ENCODE peak calls at places on chromosomes 5 and 9, in five cellular contexts. One of them, this sample, is unnamed.
A peak's percentile ranks its signal among the peaks of the same experiment; 100 is the strongest.

GRCh38 chr9:2227468-2227867 is 212.3 kb downstream of the SMARCA2 start:
- DNase-seq in IMR-90: peak; percentile 67
- DNase-seq in left ventricle myocardium inferior: no peak
- DNase-seq in cardiac fibroblast: peak; percentile 50
- DNase-seq in WTC11: no peak
- DNase-seq in this sample: no peak

GRCh38 chr9:78074385-78075291 is 43.0 kb upstream of the GNAQ start:
- DNase-seq in IMR-90: no peak
- DNase-seq in left ventricle myocardium inferior: no peak
- DNase-seq in cardiac fibroblast: peak; percentile 44
- DNase-seq in WTC11: no peak
- DNase-seq in this sample: no peak

GRCh38 chr9:79686381-79687130 is 114.8 kb downstream of the TLE4 start:
- DNase-seq in IMR-90: peak; percentile 88
- DNase-seq in left ventricle myocardium inferior: no peak
- DNase-seq in cardiac fibroblast: peak; percentile 94
- DNase-seq in WTC11: no peak
- DNase-seq in this sample: no peak

GRCh38 chr9:5122542-5122941 is 62.9 kb downstream of the INSL6 start:
- DNase-seq in IMR-90: no peak
- DNase-seq in left ventricle myocardium inferior: no peak
- DNase-seq in cardiac fibroblast: no peak
- DNase-seq in WTC11: no peak
- DNase-seq in this sample: no peak

GRCh38 chr9:96071245-96072124 is 196.0 kb downstream of the ERCC6L2 start:
- DNase-seq in IMR-90: peak; percentile 47
- DNase-seq in left ventricle myocardium inferior: no peak
- DNase-seq in cardiac fibroblast: peak; percentile 35
- DNase-seq in WTC11: peak; percentile 54
- DNase-seq in this sample: no peak

GRCh38 chr5:150272531-150272930 is 17.0 kb downstream of the CAMK2A start:
- DNase-seq in IMR-90: peak; percentile 52
- DNase-seq in left ventricle myocardium inferior: no peak
- DNase-seq in cardiac fibroblast: peak; percentile 58
- DNase-seq in WTC11: peak; percentile 56
- DNase-seq in this sample: peak; percentile 37

GRCh38 chr9:130659699-130660248 is 4.6 kb upstream of the PRDM12 start:
- DNase-seq in IMR-90: no peak
- DNase-seq in left ventricle myocardium inferior: no peak
- DNase-seq in cardiac fibroblast: no peak
- DNase-seq in WTC11: peak; percentile 76
- DNase-seq in this sample: peak; percentile 42

GRCh38 chr9:3809724-3810123 is 283.9 kb upstream of the RFX3 start:
- DNase-seq in IMR-90: peak; percentile 18
- DNase-seq in left ventricle myocardium inferior: no peak
- DNase-seq in cardiac fibroblast: peak; percentile 25
- DNase-seq in WTC11: no peak
- DNase-seq in this sample: no peak

GRCh38 chr5:111999286-111999685 is 242.3 kb upstream of the NREP start:
- DNase-seq in IMR-90: peak; percentile 90
- DNase-seq in left ventricle myocardium inferior: no peak
- DNase-seq in cardiac fibroblast: peak; percentile 82
- DNase-seq in WTC11: no peak
- DNase-seq in this sample: no peak

DNA sequence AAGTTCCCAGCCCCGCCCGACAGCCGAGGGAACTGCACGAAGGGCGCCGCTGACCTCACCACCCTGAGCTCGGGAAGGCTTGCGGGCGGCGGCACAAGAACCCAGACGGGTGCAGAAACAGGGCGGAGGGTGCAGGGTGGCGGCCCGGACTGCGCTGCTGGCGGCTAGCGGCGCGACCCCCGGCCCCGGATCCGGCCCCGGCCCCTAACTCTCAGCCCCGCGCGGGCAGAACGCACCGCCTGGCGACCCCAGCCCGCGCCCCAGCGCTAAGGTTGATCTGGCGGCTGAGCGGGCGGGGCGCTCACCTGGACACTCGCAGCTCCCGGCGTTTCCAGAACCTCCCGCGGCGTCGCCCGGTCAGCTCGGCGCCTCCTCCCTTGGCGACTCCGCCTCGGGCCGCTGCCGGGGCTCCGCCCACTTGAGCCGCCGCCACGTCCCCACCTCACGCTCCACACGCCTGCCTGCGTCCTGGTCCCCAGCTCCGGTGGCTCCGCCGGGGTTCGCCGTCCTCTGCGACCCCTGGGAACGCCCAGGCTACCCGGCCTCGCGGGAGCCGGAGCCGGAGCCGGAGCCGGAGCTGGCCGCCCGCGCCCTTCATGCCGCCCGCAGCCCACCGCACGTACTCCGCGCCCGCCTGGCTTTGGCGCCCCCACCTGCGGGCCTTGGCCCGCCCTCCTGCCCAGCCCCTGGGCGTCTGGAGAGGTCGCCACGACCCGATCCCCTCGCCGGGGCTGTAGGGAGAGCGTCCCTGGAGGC is at the start of gene P4HA2:
- DNase-seq in IMR-90: peak; percentile 65
- DNase-seq in left ventricle myocardium inferior: peak; percentile 87
- DNase-seq in cardiac fibroblast: peak; percentile 71
- DNase-seq in WTC11: peak; percentile 76
- DNase-seq in this sample: peak; percentile 85
- TF ChIP-seq CTCF in IMR-90: no peak
- TF ChIP-seq CTCF in left ventricle myocardium inferior: peak; percentile 52
- TF ChIP-seq CTCF in cardiac fibroblast: peak; percentile 21
- TF ChIP-seq CTCF in WTC11: no peak
- TF ChIP-seq CTCF in this sample: no peak

GRCh38 chr5:52010430-52010829 is 627.2 kb downstream of the ISL1 start:
- DNase-seq in IMR-90: no peak
- DNase-seq in left ventricle myocardium inferior: no peak
- DNase-seq in cardiac fibroblast: no peak
- DNase-seq in WTC11: no peak
- DNase-seq in this sample: no peak

GRCh38 chr5:52007230-52007858 is 624.1 kb downstream of the ISL1 start:
- DNase-seq in IMR-90: peak; percentile 38
- DNase-seq in left ventricle myocardium inferior: no peak
- DNase-seq in cardiac fibroblast: peak; percentile 49
- DNase-seq in WTC11: no peak
- DNase-seq in this sample: peak; percentile 23
- TF ChIP-seq CTCF in IMR-90: peak; percentile 74
- TF ChIP-seq CTCF in left ventricle myocardium inferior: peak; percentile 63
- TF ChIP-seq CTCF in cardiac fibroblast: peak; percentile 56
- TF ChIP-seq CTCF in WTC11: peak; percentile 47
- TF ChIP-seq CTCF in this sample: peak; percentile 81

GRCh38 chr5:115589043-115589442 is 13.2 kb downstream of the TICAM2 start:
- DNase-seq in IMR-90: no peak
- DNase-seq in left ventricle myocardium inferior: no peak
- DNase-seq in cardiac fibroblast: no peak
- DNase-seq in WTC11: no peak
- DNase-seq in this sample: no peak

GRCh38 chr5:115584501-115584900 is 17.8 kb downstream of the TICAM2 start:
- DNase-seq in IMR-90: no peak
- DNase-seq in left ventricle myocardium inferior: no peak
- DNase-seq in cardiac fibroblast: no peak
- DNase-seq in WTC11: no peak
- DNase-seq in this sample: no peak

GRCh38 chr5:115588640-115589039 is 13.6 kb downstream of the TICAM2 start:
- DNase-seq in IMR-90: no peak
- DNase-seq in left ventricle myocardium inferior: no peak
- DNase-seq in cardiac fibroblast: no peak
- DNase-seq in WTC11: no peak
- DNase-seq in this sample: no peak

GRCh38 chr5:115585265-115585664 is 17.0 kb downstream of the TICAM2 start:
- DNase-seq in IMR-90: peak; percentile 55
- DNase-seq in left ventricle myocardium inferior: no peak
- DNase-seq in cardiac fibroblast: no peak
- DNase-seq in WTC11: no peak
- DNase-seq in this sample: no peak

GRCh38 chr5:115586525-115587146 is 15.6 kb downstream of the TICAM2 start:
- DNase-seq in IMR-90: peak; percentile 54
- DNase-seq in left ventricle myocardium inferior: no peak
- DNase-seq in cardiac fibroblast: peak; percentile 71
- DNase-seq in WTC11: no peak
- DNase-seq in this sample: no peak
- TF ChIP-seq CTCF in IMR-90: peak; percentile 67
- TF ChIP-seq CTCF in left ventricle myocardium inferior: peak; percentile 72
- TF ChIP-seq CTCF in cardiac fibroblast: no peak
- TF ChIP-seq CTCF in WTC11: no peak
- TF ChIP-seq CTCF in this sample: peak; percentile 54

GRCh38 chr9:115691097-115691496 is 462.5 kb upstream of the PAPPA start:
- DNase-seq in IMR-90: peak; percentile 99
- DNase-seq in left ventricle myocardium inferior: no peak
- DNase-seq in cardiac fibroblast: peak; percentile 100
- DNase-seq in WTC11: no peak
- DNase-seq in this sample: no peak

GRCh38 chr9:115689331-115689730 is 464.3 kb upstream of the PAPPA start:
- DNase-seq in IMR-90: no peak
- DNase-seq in left ventricle myocardium inferior: no peak
- DNase-seq in cardiac fibroblast: no peak
- DNase-seq in WTC11: no peak
- DNase-seq in this sample: no peak

GRCh38 chr9:115691686-115692085 is 461.9 kb upstream of the PAPPA start:
- DNase-seq in IMR-90: peak; percentile 90
- DNase-seq in left ventricle myocardium inferior: no peak
- DNase-seq in cardiac fibroblast: peak; percentile 94
- DNase-seq in WTC11: no peak
- DNase-seq in this sample: no peak

GRCh38 chr9:115694991-115695390 is 458.6 kb upstream of the PAPPA start:
- DNase-seq in IMR-90: peak; percentile 32
- DNase-seq in left ventricle myocardium inferior: no peak
- DNase-seq in cardiac fibroblast: peak; percentile 68
- DNase-seq in WTC11: no peak
- DNase-seq in this sample: no peak

GRCh38 chr9:115694014-115694413 is 459.6 kb upstream of the PAPPA start:
- DNase-seq in IMR-90: peak; percentile 93
- DNase-seq in left ventricle myocardium inferior: no peak
- DNase-seq in cardiac fibroblast: peak; percentile 99
- DNase-seq in WTC11: peak; percentile 54
- DNase-seq in this sample: peak; percentile 6
- TF ChIP-seq CTCF in IMR-90: peak; percentile 79
- TF ChIP-seq CTCF in left ventricle myocardium inferior: peak; percentile 41
- TF ChIP-seq CTCF in cardiac fibroblast: peak; percentile 41
- TF ChIP-seq CTCF in WTC11: no peak
- TF ChIP-seq CTCF in this sample: peak; percentile 36

GRCh38 chr5:77277764-77278163 is 67.3 kb downstream of the PDE8B start:
- DNase-seq in IMR-90: no peak
- DNase-seq in left ventricle myocardium inferior: no peak
- DNase-seq in cardiac fibroblast: no peak
- DNase-seq in WTC11: no peak
- DNase-seq in this sample: no peak

GRCh38 chr5:77280036-77280435 is 69.6 kb downstream of the PDE8B start:
- DNase-seq in IMR-90: no peak
- DNase-seq in left ventricle myocardium inferior: no peak
- DNase-seq in cardiac fibroblast: no peak
- DNase-seq in WTC11: no peak
- DNase-seq in this sample: no peak

GRCh38 chr5:77285442-77285841 is 75.0 kb downstream of the PDE8B start:
- DNase-seq in IMR-90: no peak
- DNase-seq in left ventricle myocardium inferior: no peak
- DNase-seq in cardiac fibroblast: no peak
- DNase-seq in WTC11: no peak
- DNase-seq in this sample: no peak

GRCh38 chr5:77281969-77282336 is 71.5 kb downstream of the PDE8B start:
- DNase-seq in IMR-90: no peak
- DNase-seq in left ventricle myocardium inferior: no peak
- DNase-seq in cardiac fibroblast: no peak
- DNase-seq in WTC11: no peak
- DNase-seq in this sample: no peak

GRCh38 chr5:77282337-77283027 is 72.0 kb downstream of the PDE8B start:
- DNase-seq in IMR-90: peak; percentile 88
- DNase-seq in left ventricle myocardium inferior: no peak
- DNase-seq in cardiac fibroblast: peak; percentile 30
- DNase-seq in WTC11: peak; percentile 23
- DNase-seq in this sample: no peak
- TF ChIP-seq CTCF in IMR-90: peak; percentile 45
- TF ChIP-seq CTCF in left ventricle myocardium inferior: no peak
- TF ChIP-seq CTCF in cardiac fibroblast: no peak
- TF ChIP-seq CTCF in WTC11: no peak
- TF ChIP-seq CTCF in this sample: no peak

GRCh38 chr9:125203259-125203658 is 2.9 kb downstream of the RABEPK start:
- DNase-seq in IMR-90: peak; percentile 46
- DNase-seq in left ventricle myocardium inferior: no peak
- DNase-seq in cardiac fibroblast: no peak
- DNase-seq in WTC11: no peak
- DNase-seq in this sample: no peak
- TF ChIP-seq CTCF in IMR-90: peak; percentile 11
- TF ChIP-seq CTCF in left ventricle myocardium inferior: no peak
- TF ChIP-seq CTCF in cardiac fibroblast: no peak
- TF ChIP-seq CTCF in WTC11: no peak
- TF ChIP-seq CTCF in this sample: no peak

DNA sequence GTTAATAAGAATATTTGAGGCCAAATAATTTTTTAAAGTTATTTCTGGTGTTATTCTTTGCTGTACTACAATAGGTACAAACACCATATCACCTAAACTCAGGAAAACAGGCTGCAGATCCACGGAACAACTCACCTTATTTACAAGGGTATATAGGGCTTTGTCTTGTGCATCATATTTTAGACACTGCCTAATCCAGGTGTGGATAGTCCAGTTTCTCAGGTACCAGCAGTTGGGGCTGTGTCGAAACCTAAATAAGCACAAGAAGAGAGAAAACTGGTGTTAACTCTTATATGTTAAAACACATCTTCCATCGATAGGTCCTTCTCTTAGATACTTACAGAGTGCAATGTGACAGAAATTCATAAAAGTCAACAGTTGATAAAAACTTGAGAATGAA is 82.2 kb downstream of the MRPS27 start:
- DNase-seq in IMR-90: no peak
- DNase-seq in left ventricle myocardium inferior: no peak
- DNase-seq in cardiac fibroblast: no peak
- DNase-seq in WTC11: no peak
- DNase-seq in this sample: no peak
- TF ChIP-seq CTCF in IMR-90: no peak
- TF ChIP-seq CTCF in left ventricle myocardium inferior: no peak
- TF ChIP-seq CTCF in cardiac fibroblast: no peak
- TF ChIP-seq CTCF in WTC11: no peak
- TF ChIP-seq CTCF in this sample: no peak

GRCh38 chr9:71487046-71487445 is 281.3 kb downstream of the CEMIP2 start:
- DNase-seq in IMR-90: no peak
- DNase-seq in left ventricle myocardium inferior: peak; percentile 14
- DNase-seq in cardiac fibroblast: peak; percentile 5
- DNase-seq in WTC11: peak; percentile 15
- DNase-seq in this sample: no peak
- TF ChIP-seq CTCF in IMR-90: no peak
- TF ChIP-seq CTCF in left ventricle myocardium inferior: no peak
- TF ChIP-seq CTCF in cardiac fibroblast: no peak
- TF ChIP-seq CTCF in WTC11: no peak
- TF ChIP-seq CTCF in this sample: no peak

GRCh38 chr9:127871531-127871930 is 5.9 kb downstream of the AK1 start:
- DNase-seq in IMR-90: no peak
- DNase-seq in left ventricle myocardium inferior: no peak
- DNase-seq in cardiac fibroblast: no peak
- DNase-seq in WTC11: no peak
- DNase-seq in this sample: no peak
- TF ChIP-seq CTCF in IMR-90: no peak
- TF ChIP-seq CTCF in left ventricle myocardium inferior: no peak
- TF ChIP-seq CTCF in cardiac fibroblast: no peak
- TF ChIP-seq CTCF in WTC11: no peak
- TF ChIP-seq CTCF in this sample: no peak

This sample was measured in nephron progenitor cell.